ENCODE peak calls at places on chromosomes 2 and 18, in eight cellular contexts. A, O, C, L, G, U, R and H are unnamed samples.

GRCh38 chr2:72619622-72620021 is 206.2 kb downstream of the EXOC6B start:
- DNase-seq in C (no peak), U (no peak), G (no peak), R (peak; percentile 14), A (no peak), O (no peak), L (peak; percentile 2), H (no peak)

GRCh38 chr2:65626831-65627230 is 194.4 kb upstream of the SPRED2 start:
- DNase-seq in U (no peak), C (no peak), R (no peak), A (no peak), L (no peak), O (no peak), G (peak; percentile 8), H (peak; percentile 59)

GRCh38 chr18:77063256-77063655 is 69.3 kb downstream of the MBP start:
- DNase-seq in G (no peak), R (no peak), A (peak; percentile 67), C (peak; percentile 76), O (no peak), L (no peak), U (no peak), H (no peak)

GRCh38 chr2:128323501-128323931 is 4.8 kb upstream of the HS6ST1 start:
- DNase-seq in O (no peak), G (no peak), A (no peak), U (no peak), R (no peak), L (no peak), C (no peak), H (no peak)

GRCh38 chr2:84931384-84931821 is 25.9 kb downstream of the TMSB10 start:
- DNase-seq in G (no peak), L (peak; percentile 25), U (no peak), R (no peak), O (no peak), A (no peak), C (no peak), H (no peak)

GRCh38 chr2:126796931-126797621 is 101.6 kb upstream of the TEX51 start:
- DNase-seq in C (no peak), U (no peak), L (no peak), R (no peak), O (no peak), G (no peak), A (no peak), H (no peak)

GRCh38 chr2:150548527-150548926 is 61.1 kb upstream of the RND3 start:
- DNase-seq in G (peak; percentile 39), L (peak; percentile 61), A (peak; percentile 39), R (peak; percentile 49), O (no peak), C (no peak), U (no peak), H (peak; percentile 25)

GRCh38 chr18:36392888-36393287 is 95.4 kb downstream of the FHOD3 start:
- DNase-seq in O (no peak), R (no peak), G (no peak), A (no peak), L (no peak), C (no peak), U (no peak), H (peak; percentile 28)

GRCh38 chr2:241267249-241268067 is 48.0 kb downstream of the HDLBP start:
- DNase-seq in L (no peak), O (no peak), R (no peak), A (no peak), C (no peak), G (no peak), U (no peak), H (no peak)

GRCh38 chr18:61950371-61950770 is 57.6 kb upstream of the RNF152 start:
- DNase-seq in L (no peak), U (peak; percentile 73), G (no peak), R (no peak), C (no peak), A (no peak), O (no peak), H (no peak)

GRCh38 chr2:196482119-196483065 is 157.1 kb upstream of the CCDC150 start:
- DNase-seq in O (no peak), R (peak; percentile 22), U (no peak), G (peak; percentile 93), A (peak; percentile 55), L (no peak), C (peak; percentile 55), H (peak; percentile 72)

GRCh38 chr2:95271381-95271971 is 2.8 kb upstream of the PROM2 start:
- DNase-seq in G (no peak), A (no peak), L (no peak), U (no peak), O (no peak), C (no peak), R (no peak), H (no peak)

GRCh38 chr2:19356545-19357382 is 1.7 kb downstream of the OSR1 start:
- DNase-seq in R (peak; percentile 45), C (no peak), U (peak; percentile 17), L (peak; percentile 67), A (peak; percentile 17), G (peak; percentile 56), O (no peak), H (peak; percentile 58)

GRCh38 chr2:1556776-1557466 is 143.7 kb downstream of the TPO start:
- DNase-seq in O (no peak), R (peak; percentile 84), L (no peak), C (peak; percentile 72), A (peak; percentile 81), G (peak; percentile 85), U (peak; percentile 6), H (peak; percentile 44)

GRCh38 chr2:42961385-42961800 is 169.0 kb upstream of the HAAO start:
- DNase-seq in A (no peak), G (no peak), C (no peak), L (peak; percentile 61), R (peak; percentile 56), U (peak; percentile 95), O (no peak), H (no peak)

GRCh38 chr18:74342416-74343043 is 26.9 kb downstream of the C18orf63 start:
- DNase-seq in O (peak; percentile 38), U (peak; percentile 67), A (peak; percentile 77), L (peak; percentile 53), G (peak; percentile 73), R (peak; percentile 75), C (peak; percentile 39), H (peak; percentile 87)

DNA sequence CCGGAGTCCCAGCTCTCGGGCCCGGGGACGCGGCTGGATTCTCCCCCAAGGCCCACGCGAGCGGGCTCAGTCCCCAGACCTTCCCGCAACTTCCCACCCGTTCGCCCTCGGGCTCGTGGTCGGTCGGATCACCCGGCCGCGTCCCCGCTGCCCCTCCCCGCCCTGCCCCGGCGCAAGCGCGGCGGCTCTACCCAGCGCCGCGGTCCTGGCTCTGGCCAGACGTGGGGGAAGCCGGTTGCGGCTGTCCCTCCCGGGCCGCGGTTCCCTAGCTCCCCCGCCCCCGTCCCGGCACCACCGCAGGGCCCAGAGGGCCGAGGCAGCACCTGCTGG is 353 bp downstream of the NFE2L2 start:
- DNase-seq in R (no peak), C (no peak), A (peak; percentile 36), O (no peak), L (peak; percentile 75), G (peak; percentile 78), U (no peak), H (peak; percentile 63)
- H3K9ac ChIP-seq in R (peak overlapping the region; percentile 98), C (peak overlapping the region; percentile 92), A (peak overlapping the region; percentile 96), O (peak overlapping the region; percentile 96), L (peak overlapping the region; percentile 51), G (peak overlapping the region; percentile 97), U (peak overlapping the region; percentile 97), H (peak overlapping the region; percentile 99)

DNA sequence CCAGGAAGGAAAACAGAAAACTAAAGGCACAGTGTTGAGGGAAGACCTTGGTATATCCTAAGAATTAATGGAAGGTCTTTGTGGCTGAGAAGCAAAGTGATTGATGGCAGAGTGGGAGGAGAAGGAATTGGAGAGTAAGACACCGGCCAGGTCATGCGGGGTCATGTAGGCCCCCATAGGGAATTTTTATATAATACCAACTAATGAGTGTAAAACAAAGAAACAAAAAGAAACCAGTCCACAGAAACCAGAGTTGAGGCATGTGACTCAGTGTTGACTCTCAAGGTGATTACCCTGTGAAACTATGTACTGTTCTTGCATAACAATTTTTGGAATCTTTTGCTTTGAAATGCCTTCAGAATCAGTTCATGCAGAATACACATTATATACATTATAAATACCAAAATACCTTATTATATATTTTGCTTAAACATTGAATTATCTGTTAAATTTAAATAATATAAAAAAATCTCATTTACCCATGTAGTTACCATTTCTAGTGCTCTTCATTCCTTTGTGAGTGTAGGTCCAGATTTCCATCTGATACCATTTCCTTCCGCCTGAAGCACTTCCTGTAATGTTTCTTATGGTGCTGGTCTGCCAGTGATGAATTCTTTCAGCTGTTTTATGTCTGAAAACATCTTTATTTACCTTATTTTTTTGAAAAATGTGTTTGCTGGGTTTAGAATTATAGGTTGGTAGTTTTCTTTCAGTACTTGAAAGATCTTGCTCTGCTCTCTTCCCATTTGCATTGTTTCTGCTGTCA is 8.6 kb downstream of the CLIP4 start:
- DNase-seq in R (peak; percentile 60), G (peak; percentile 90), C (peak; percentile 93), L (no peak), O (no peak), U (peak; percentile 49), A (peak; percentile 91), H (peak; percentile 74)
- H3K9me3 ChIP-seq in R (peaks cover 24% of the 10 kb centered on the region), G (no peaks in the 10 kb centered on the region), C (no peaks in the 10 kb centered on the region), L (no peaks in the 10 kb centered on the region), O (peaks cover 19% of the 10 kb centered on the region), U (no peaks in the 10 kb centered on the region), A (peaks cover 7% of the 10 kb centered on the region), H (peaks cover 12% of the 10 kb centered on the region)

GRCh38 chr2:102064679-102065674 is 73.2 kb downstream of the IL1R2 start:
- DNase-seq in R (no peak), L (no peak), C (peak; percentile 69), A (peak; percentile 57), U (no peak), O (no peak), G (peak; percentile 68), H (no peak)
- H3K9ac ChIP-seq in R (peak overlapping the region; percentile 91), L (no peak overlapping the region), C (peak overlapping the region; percentile 78), A (peak overlapping the region; percentile 90), U (no peak overlapping the region), O (no peak overlapping the region), G (peak overlapping the region; percentile 89), H (peak overlapping the region; percentile 94)

DNA sequence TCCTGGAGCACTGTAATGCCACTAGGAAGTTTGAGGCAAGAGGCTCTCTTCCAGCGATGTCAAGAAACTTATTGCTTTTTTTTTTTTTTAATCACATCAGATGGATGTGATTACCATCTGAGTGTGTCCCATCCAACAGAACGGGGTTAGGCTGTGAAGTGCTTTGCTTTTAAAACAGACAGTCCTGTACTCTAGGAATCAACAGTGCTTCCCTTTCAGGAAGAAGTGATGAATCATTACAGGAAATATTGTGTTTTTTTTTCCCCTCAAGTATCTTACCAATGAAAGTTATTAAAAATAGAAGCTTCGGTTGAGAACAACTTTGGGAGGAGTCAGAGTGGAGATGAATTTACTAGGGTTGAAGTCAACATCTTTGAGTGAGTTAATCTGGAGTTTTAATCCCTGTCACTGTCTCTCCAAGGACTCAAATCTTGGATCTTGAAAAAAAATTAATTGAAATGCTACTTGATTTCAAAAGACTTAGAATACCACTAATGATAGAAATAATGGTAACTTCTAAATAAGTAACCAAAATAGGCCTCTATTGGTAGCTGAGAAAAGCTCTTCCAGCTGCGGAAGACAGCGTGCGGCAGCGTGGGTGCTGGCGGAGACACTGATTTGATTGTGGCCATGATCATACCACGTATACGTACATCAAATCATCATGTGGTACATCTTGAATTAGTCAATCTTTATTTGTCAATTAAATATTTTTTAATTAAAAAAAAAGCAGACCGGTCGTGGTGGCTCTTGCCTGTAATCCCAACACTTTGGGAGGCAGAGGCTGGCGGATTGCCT is 45.5 kb downstream of the GATA6 start:
- DNase-seq in R (peak; percentile 68), C (peak; percentile 32), G (peak; percentile 48), L (no peak), U (peak; percentile 71), A (peak; percentile 57), O (no peak), H (peak; percentile 25)
- H3K9me3 ChIP-seq in R (no peaks in the 10 kb centered on the region), C (no peaks in the 10 kb centered on the region), G (no peaks in the 10 kb centered on the region), L (no peaks in the 10 kb centered on the region), U (no peaks in the 10 kb centered on the region), A (no peaks in the 10 kb centered on the region), O (no peaks in the 10 kb centered on the region), H (no peaks in the 10 kb centered on the region)